ENCODE peak calls at places on chromosomes 5 and 9, in seven cellular contexts. U, R, A, X, T, J and Y are unnamed samples.
A peak's percentile ranks its signal among the peaks of the same experiment; 100 is the strongest.

GRCh38 chr9:88308831-88309230 is 79.4 kb upstream of the SPIN1 start:
- DNase-seq in U (no peak), R (no peak), A (no peak), X (no peak), T (no peak), J (no peak), Y (no peak)

GRCh38 chr9:107612136-107612535 is 122.6 kb upstream of the KLF4 start:
- DNase-seq in U (peak; percentile 45), R (no peak), A (no peak), X (no peak), T (no peak), J (no peak), Y (no peak)

GRCh38 chr9:38003946-38004808 is 64.8 kb downstream of the SHB start:
- DNase-seq in U (no peak), R (no peak), A (no peak), X (no peak), T (no peak), J (no peak), Y (no peak)

GRCh38 chr5:129135633-129136032 is 41.1 kb downstream of the ISOC1 start:
- DNase-seq in U (no peak), R (no peak), A (no peak), X (no peak), T (no peak), J (no peak), Y (no peak)

GRCh38 chr9:135343733-135344522 is 135.7 kb upstream of the PPP1R26 start:
- DNase-seq in U (peak; percentile 19), R (peak; percentile 81), A (peak; percentile 38), X (no peak), T (peak; percentile 9), J (peak; percentile 37), Y (peak; percentile 10)

GRCh38 chr5:107997338-107997979 is 326.7 kb upstream of the EFNA5 start:
- DNase-seq in U (no peak), R (no peak), A (no peak), X (no peak), T (no peak), J (no peak), Y (peak; percentile 9)

GRCh38 chr9:126496781-126497667 is 116.7 kb upstream of the LMX1B start:
- DNase-seq in U (peak; percentile 59), R (no peak), A (no peak), X (no peak), T (no peak), J (no peak), Y (no peak)

GRCh38 chr9:86405086-86405491 is 50.9 kb upstream of the TUT7 start:
- DNase-seq in U (no peak), R (no peak), A (peak; percentile 79), X (no peak), T (no peak), J (no peak), Y (no peak)

GRCh38 chr5:152187668-152188067 is 217.4 kb downstream of the NMUR2 start:
- DNase-seq in U (no peak), R (no peak), A (no peak), X (no peak), T (no peak), J (no peak), Y (no peak)

GRCh38 chr5:167945542-167946384 is 345.7 kb upstream of the WWC1 start:
- DNase-seq in U (no peak), R (no peak), A (no peak), X (no peak), T (no peak), J (peak; percentile 7), Y (peak; percentile 96)

GRCh38 chr5:172473427-172473826 is 19.1 kb upstream of the SH3PXD2B start:
- DNase-seq in U (no peak), R (no peak), A (no peak), X (no peak), T (no peak), J (no peak), Y (no peak)

GRCh38 chr5:150085191-150085912 is 1.0 kb downstream of the CSF1R start:
- DNase-seq in U (no peak), R (no peak), A (no peak), X (peak; percentile 54), T (no peak), J (no peak), Y (no peak)

GRCh38 chr5:158619083-158619788 is 480.5 kb downstream of the EBF1 start:
- DNase-seq in U (no peak), R (no peak), A (no peak), X (no peak), T (no peak), J (no peak), Y (no peak)

GRCh38 chr5:156388233-156388632 is 61.3 kb downstream of the SGCD start:
- DNase-seq in U (no peak), R (no peak), A (no peak), X (no peak), T (no peak), J (no peak), Y (no peak)

GRCh38 chr9:19787672-19788071 is 1.2 kb downstream of the SLC24A2 start:
- DNase-seq in U (peak; percentile 40), R (no peak), A (no peak), X (no peak), T (no peak), J (no peak), Y (no peak)

GRCh38 chr9:113875917-113876805 is at the start of gene ZNF618:
- DNase-seq in U (peak; percentile 7), R (peak; percentile 1), A (no peak), X (no peak), T (no peak), J (no peak), Y (peak; percentile 40)

GRCh38 chr9:6488395-6488794 is 75.4 kb downstream of the UHRF2 start:
- DNase-seq in U (no peak), R (no peak), A (no peak), X (no peak), T (no peak), J (no peak), Y (no peak)

GRCh38 chr5:28574616-28575015 is 1536.2 kb upstream of the CDH9 start:
- DNase-seq in U (no peak), R (no peak), A (no peak), X (no peak), T (no peak), J (no peak), Y (no peak)

GRCh38 chr5:58497956-58498942 is 7.0 kb downstream of the GAPT start:
- DNase-seq in U (no peak), R (no peak), A (no peak), X (no peak), T (peak; percentile 14), J (peak; percentile 37), Y (peak; percentile 25)

GRCh38 chr9:124038239-124038638 is 26.7 kb downstream of the LHX2 start:
- DNase-seq in U (no peak), R (no peak), A (no peak), X (no peak), T (peak; percentile 17), J (no peak), Y (no peak)

GRCh38 chr9:99055384-99055783 is 49.5 kb upstream of the TGFBR1 start:
- DNase-seq in U (no peak), R (no peak), A (no peak), X (no peak), T (no peak), J (no peak), Y (peak; percentile 15)

GRCh38 chr5:133423618-133424282 is 188.6 kb downstream of the FSTL4 start:
- DNase-seq in U (peak; percentile 17), R (peak; percentile 13), A (peak; percentile 17), X (no peak), T (peak; percentile 11), J (peak; percentile 43), Y (peak; percentile 38)

GRCh38 chr9:124320062-124320973 is 62.6 kb downstream of the NEK6 start:
- DNase-seq in U (peak; percentile 46), R (peak; percentile 29), A (peak; percentile 64), X (no peak), T (peak; percentile 19), J (peak; percentile 44), Y (peak; percentile 75)

GRCh38 chr5:142613231-142613630 is 72.7 kb downstream of the FGF1 start:
- DNase-seq in U (no peak), R (no peak), A (no peak), X (no peak), T (no peak), J (no peak), Y (peak; percentile 80)

GRCh38 chr5:11851402-11851801 is 52.8 kb downstream of the CTNND2 start:
- DNase-seq in U (peak; percentile 1), R (no peak), A (no peak), X (no peak), T (no peak), J (peak; percentile 23), Y (no peak)

GRCh38 chr9:98933185-98933584 is 10.5 kb upstream of the COL15A1 start:
- DNase-seq in U (no peak), R (no peak), A (no peak), X (no peak), T (no peak), J (no peak), Y (no peak)

GRCh38 chr5:154447074-154447725 is 1.4 kb downstream of the SAP30L start:
- DNase-seq in U (no peak), R (no peak), A (no peak), X (no peak), T (no peak), J (no peak), Y (no peak)